ENCODE peak calls at places on chromosomes 1 and 21, in four cellular contexts. R is GM04504, Y is ecto neural progenitor cell, A is GM06990. N is an unnamed sample.

GRCh38 chr21:29568020-29568419 is 269.3 kb downstream of the BACH1 start:
- DNase-seq in A (no peak), R (no peak), Y (no peak), N (no peak)

GRCh38 chr1:164440222-164440621 is 118.8 kb upstream of the PBX1 start:
- DNase-seq in Y (no peak), A (no peak), R (no peak), N (no peak)

GRCh38 chr1:228059536-228060457 is 22.7 kb upstream of the ARF1 start:
- DNase-seq in R (no peak), Y (peak; percentile 90), A (peak; percentile 79), N (peak; percentile 38)

GRCh38 chr1:243701872-243702271 is 148.2 kb downstream of the AKT3 start:
- DNase-seq in Y (no peak), A (no peak), R (no peak), N (no peak)

GRCh38 chr21:40299441-40299840 is 432.2 kb downstream of the PCP4 start:
- DNase-seq in A (no peak), R (no peak), Y (no peak), N (no peak)

GRCh38 chr1:204607910-204608309 is 77.6 kb downstream of the LRRN2 start:
- DNase-seq in A (no peak), R (no peak), Y (no peak), N (no peak)

GRCh38 chr1:170657275-170657853 is 6.6 kb upstream of the PRRX1 start:
- DNase-seq in Y (no peak), R (no peak), A (no peak), N (peak; percentile 60)

GRCh38 chr1:167797005-167797404 is 75.2 kb downstream of the MPZL1 start:
- DNase-seq in A (no peak), R (peak; percentile 98), Y (no peak), N (no peak)

GRCh38 chr1:204464174-204464573 is 30.4 kb downstream of the PIK3C2B start:
- DNase-seq in R (no peak), A (no peak), Y (no peak), N (peak; percentile 41)

GRCh38 chr1:78511334-78511733 is 20.6 kb downstream of the PTGFR start:
- DNase-seq in Y (no peak), R (no peak), A (no peak), N (no peak)

GRCh38 chr1:162003061-162003824 is 20.4 kb downstream of the OLFML2B start:
- DNase-seq in R (peak; percentile 99), A (no peak), Y (no peak), N (no peak)

GRCh38 chr1:4653796-4654715 is at the start of gene AJAP1:
- DNase-seq in R (no peak), Y (peak; percentile 81), A (no peak), N (no peak)

GRCh38 chr1:100188617-100189016 is 10.6 kb upstream of the LRRC39 start:
- DNase-seq in A (peak; percentile 30), R (peak; percentile 75), Y (no peak), N (peak; percentile 39)

GRCh38 chr1:178192686-178193085 is 98.8 kb downstream of the RASAL2 start:
- DNase-seq in R (peak; percentile 27), A (no peak), Y (no peak), N (no peak)

GRCh38 chr1:87325982-87326738 is 2.5 kb upstream of the LMO4 start:
- DNase-seq in Y (no peak), R (no peak), A (no peak), N (peak; percentile 66)